ENCODE peak calls at places on chromosomes 5 and 9, in nine cellular contexts. R is GM18507; K is hippocampal formation; Z is HepG2; D is NCI-H187; N is HEK293T; O is activated CD4-positive, alpha-beta T cell treated with anti-CD3 and anti-CD28 coated beads for 48 hours; X is BJ; F is COR-L47. E is an unnamed sample.

GRCh38 chr9:135076143-135076875 is 11.2 kb upstream of the OLFM1 start:
- DNase-seq in O (no peak), R (no peak), X (no peak), D (no peak), N (no peak), K (no peak), F (no peak), Z (no peak), E (no peak)

GRCh38 chr9:134304712-134305111 is 21.5 kb upstream of the RXRA start:
- DNase-seq in Z (no peak), K (no peak), R (no peak), N (no peak), F (peak), O (no peak), D (no peak), X (no peak), E (no peak)

GRCh38 chr5:173075137-173075868 is 19.2 kb downstream of the CREBRF start:
- DNase-seq in D (no peak), K (no peak), N (no peak), F (no peak), Z (no peak), O (no peak), X (no peak), R (no peak), E (no peak)

GRCh38 chr5:54691644-54692043 is 174.1 kb downstream of the SNX18 start:
- DNase-seq in D (no peak), N (no peak), F (no peak), Z (no peak), K (no peak), X (no peak), R (no peak), O (no peak), E (no peak)

GRCh38 chr9:96509848-96510247 is 59.9 kb downstream of the HABP4 start:
- DNase-seq in R (no peak), F (no peak), O (no peak), K (no peak), N (no peak), Z (no peak), X (no peak), D (no peak), E (no peak)

GRCh38 chr9:128936171-128936865 is 11.1 kb downstream of the DOLK start:
- DNase-seq in N (no peak), R (no peak), K (no peak), F (no peak), D (no peak), O (no peak), Z (no peak), X (no peak), E (no peak)

GRCh38 chr9:123421211-123421585 is 65.2 kb downstream of the CRB2 start:
- DNase-seq in K (no peak), R (no peak), Z (no peak), X (no peak), F (no peak), O (no peak), D (no peak), N (no peak), E (no peak)

GRCh38 chr5:55176176-55176818 is 3.3 kb upstream of the CDC20B start:
- DNase-seq in X (no peak), O (peak), R (no peak), F (peak), K (no peak), D (peak), Z (peak), N (peak), E (no peak)

GRCh38 chr9:132989014-132989310 is 10.5 kb downstream of the GFI1B start:
- DNase-seq in D (no peak), F (no peak), N (no peak), Z (no peak), X (no peak), O (no peak), K (no peak), R (no peak), E (no peak)

GRCh38 chr9:136264046-136264802 is 18.6 kb upstream of the QSOX2 start:
- DNase-seq in Z (no peak), R (no peak), F (no peak), D (no peak), N (no peak), K (no peak), X (no peak), O (no peak), E (no peak)

GRCh38 chr9:4837768-4838546 is 45.2 kb downstream of the RCL1 start:
- DNase-seq in F (no peak), Z (peak), D (no peak), R (no peak), O (peak), N (no peak), X (peak), K (no peak), E (peak)

GRCh38 chr5:59058237-59058636 is 475.4 kb downstream of the RAB3C start:
- DNase-seq in D (no peak), F (no peak), O (no peak), R (no peak), N (no peak), X (no peak), K (no peak), Z (no peak), E (no peak)

GRCh38 chr5:1510631-1511030 is 13.1 kb downstream of the LPCAT1 start:
- DNase-seq in D (no peak), F (no peak), K (no peak), O (no peak), N (no peak), X (no peak), R (no peak), Z (no peak), E (no peak)

GRCh38 chr9:19998153-19998552 is 209.3 kb upstream of the SLC24A2 start:
- DNase-seq in X (no peak), D (no peak), N (no peak), R (peak), F (no peak), Z (no peak), K (no peak), O (peak), E (no peak)

GRCh38 chr9:33227013-33227398 is 13.0 kb upstream of the SPINK4 start:
- DNase-seq in F (no peak), R (no peak), N (no peak), K (no peak), Z (no peak), O (no peak), X (no peak), D (no peak), E (no peak)

GRCh38 chr9:88388886-88389617 is 808 bp downstream of the SPIN1 start:
- DNase-seq in X (no peak), R (no peak), K (peak), N (peak), O (peak), D (no peak), Z (peak), F (peak), E (no peak)

GRCh38 chr5:92741906-92742305 is 839.1 kb downstream of the NR2F1-AS1 start:
- DNase-seq in N (no peak), F (no peak), K (no peak), R (no peak), D (no peak), Z (no peak), X (no peak), O (no peak), E (no peak)

GRCh38 chr9:84397822-84398221 is 57.3 kb upstream of the SLC28A3 start:
- DNase-seq in N (no peak), R (no peak), Z (no peak), F (no peak), O (no peak), X (peak), D (no peak), K (no peak), E (peak)

GRCh38 chr9:129650680-129651235 is 8.8 kb upstream of the ASB6 start:
- DNase-seq in R (no peak), X (no peak), Z (no peak), N (no peak), D (no peak), O (no peak), F (no peak), K (no peak), E (no peak)

GRCh38 chr5:116404001-116404400 is 170.6 kb downstream of the SEMA6A start:
- DNase-seq in K (no peak), O (no peak), N (no peak), X (no peak), Z (no peak), F (no peak), R (no peak), D (no peak), E (no peak)

GRCh38 chr9:130112244-130113151 is 58.8 kb downstream of the GPR107 start:
- DNase-seq in K (no peak), O (peak), Z (no peak), F (no peak), R (no peak), D (peak), X (no peak), N (no peak), E (no peak)

GRCh38 chr9:107274953-107275422 is 8.1 kb upstream of the RAD23B start:
- DNase-seq in K (no peak), D (no peak), X (peak), O (no peak), N (no peak), F (no peak), Z (peak), R (no peak), E (peak)

GRCh38 chr5:172093559-172093958 is 87.1 kb upstream of the FBXW11 start:
- DNase-seq in O (no peak), K (no peak), F (no peak), X (no peak), Z (no peak), D (no peak), R (no peak), N (no peak), E (no peak)